ENCODE peak calls at places on chromosome 6, in nine cellular contexts. R, P, V, L, X, N, U, A and Y are unnamed samples.

GRCh38 chr6:32685603-32686002 is 19.1 kb upstream of the HLA-DQB1 start:
- DNase-seq in U (no peak), R (no peak), L (no peak), N (no peak), A (peak), X (no peak), V (peak), P (peak), Y (peak)

GRCh38 chr6:31871068-31871659 is 7.6 kb downstream of the SLC44A4 start:
- DNase-seq in P (no peak), N (no peak), A (peak), L (no peak), V (no peak), X (peak), U (no peak), R (no peak), Y (peak)

GRCh38 chr6:147867827-147868226 is 359.3 kb downstream of the SAMD5 start:
- DNase-seq in R (no peak), U (no peak), L (no peak), X (no peak), N (no peak), P (no peak), A (no peak), V (no peak), Y (no peak)

GRCh38 chr6:1613631-1614447 is 4.1 kb downstream of the FOXC1 start:
- DNase-seq in L (no peak), R (peak), U (peak), A (no peak), N (no peak), P (no peak), V (no peak), X (peak), Y (no peak)

GRCh38 chr6:130307752-130308361 is 58.0 kb upstream of the TMEM200A start:
- DNase-seq in A (peak), U (no peak), N (no peak), X (no peak), R (no peak), P (no peak), L (no peak), V (no peak), Y (peak)

GRCh38 chr6:120960761-120961160 is 373.5 kb downstream of the TBC1D32 start:
- DNase-seq in N (no peak), U (no peak), P (no peak), L (no peak), V (no peak), A (no peak), X (no peak), R (no peak), Y (no peak)

GRCh38 chr6:45882671-45883070 is 133.0 kb downstream of the CLIC5 start:
- DNase-seq in V (no peak), L (no peak), U (no peak), P (no peak), R (no peak), N (no peak), A (no peak), X (no peak), Y (no peak)

GRCh38 chr6:108650781-108651180 is 90.1 kb downstream of the FOXO3 start:
- DNase-seq in P (no peak), A (peak), R (no peak), X (no peak), N (no peak), V (no peak), U (no peak), L (no peak), Y (peak)

GRCh38 chr6:106972500-106972899 is 2.0 kb downstream of the CD24 start:
- DNase-seq in R (peak), P (no peak), U (no peak), L (no peak), V (peak), A (no peak), X (peak), N (peak), Y (no peak)

GRCh38 chr6:87277123-87277522 is 45.3 kb upstream of the SMIM8 start:
- DNase-seq in P (no peak), U (no peak), R (no peak), X (no peak), N (no peak), A (peak), V (peak), L (no peak), Y (peak)

GRCh38 chr6:45699663-45700062 is 316.0 kb downstream of the CLIC5 start:
- DNase-seq in A (no peak), R (no peak), P (no peak), L (no peak), V (no peak), U (no peak), X (no peak), N (no peak), Y (peak)

GRCh38 chr6:122808121-122808885 is 19.2 kb downstream of the SMPDL3A start:
- DNase-seq in U (no peak), A (no peak), N (no peak), X (peak), L (no peak), V (no peak), R (no peak), P (no peak), Y (no peak)

GRCh38 chr6:100446922-100447899 is 17.5 kb downstream of the SIM1 start:
- DNase-seq in V (no peak), R (no peak), P (no peak), L (no peak), A (no peak), U (no peak), N (no peak), X (peak), Y (no peak)

GRCh38 chr6:28794175-28795002 is 129.4 kb downstream of the TRIM27 start:
- DNase-seq in U (no peak), V (peak), R (no peak), L (no peak), N (no peak), A (peak), X (peak), P (no peak), Y (peak)

GRCh38 chr6:111982681-111983080 is 71.2 kb upstream of the CCN6 start:
- DNase-seq in R (no peak), A (no peak), X (no peak), N (no peak), L (no peak), U (no peak), P (no peak), V (no peak), Y (no peak)

GRCh38 chr6:170212956-170213636 is 77.8 kb downstream of the DLL1 start:
- DNase-seq in U (no peak), N (peak), V (no peak), L (no peak), R (peak), A (no peak), P (no peak), X (no peak), Y (no peak)

GRCh38 chr6:79070206-79070825 is 7.7 kb downstream of the PHIP start:
- DNase-seq in P (no peak), V (no peak), L (no peak), R (no peak), A (no peak), X (no peak), N (no peak), U (no peak), Y (no peak)